ENCODE peak calls at places on chromosomes 11 and 22, in nine cellular contexts. One of them, this sample, is unnamed.

GRCh38 chr11:71996946-71997345 is 1.8 kb upstream of the IL18BP start:
- DNase-seq in DMS 273 treated with DMSO at 0.1 percent for 48 hours: no peak
- DNase-seq in body of pancreas: no peak
- DNase-seq in trophoblast cell: peak
- DNase-seq in kidney glomerular epithelial cell: no peak
- DNase-seq in T-helper 1 cell: no peak
- DNase-seq in stimulated activated CD4-positive, alpha-beta T cell treated with anti-CD3 and anti-CD28 coated beads, Interleukin-4, amount 100 ng/mL, for 48 hours: no peak
- DNase-seq in NCI-H524: peak
- DNase-seq in adipocyte: no peak
- DNase-seq in this sample: no peak

GRCh38 chr11:100823360-100823759 is 136.3 kb downstream of the ARHGAP42 start:
- DNase-seq in DMS 273 treated with DMSO at 0.1 percent for 48 hours: peak
- DNase-seq in body of pancreas: no peak
- DNase-seq in trophoblast cell: no peak
- DNase-seq in kidney glomerular epithelial cell: no peak
- DNase-seq in T-helper 1 cell: no peak
- DNase-seq in stimulated activated CD4-positive, alpha-beta T cell treated with anti-CD3 and anti-CD28 coated beads, Interleukin-4, amount 100 ng/mL, for 48 hours: no peak
- DNase-seq in NCI-H524: peak
- DNase-seq in adipocyte: peak
- DNase-seq in this sample: no peak

GRCh38 chr11:120658071-120658423 is 146.5 kb downstream of the GRIK4 start:
- DNase-seq in DMS 273 treated with DMSO at 0.1 percent for 48 hours: no peak
- DNase-seq in body of pancreas: no peak
- DNase-seq in trophoblast cell: no peak
- DNase-seq in kidney glomerular epithelial cell: no peak
- DNase-seq in T-helper 1 cell: no peak
- DNase-seq in stimulated activated CD4-positive, alpha-beta T cell treated with anti-CD3 and anti-CD28 coated beads, Interleukin-4, amount 100 ng/mL, for 48 hours: no peak
- DNase-seq in NCI-H524: no peak
- DNase-seq in adipocyte: no peak
- DNase-seq in this sample: no peak

GRCh38 chr22:46812786-46813185 is 50.3 kb downstream of the TBC1D22A start:
- DNase-seq in DMS 273 treated with DMSO at 0.1 percent for 48 hours: no peak
- DNase-seq in body of pancreas: no peak
- DNase-seq in trophoblast cell: no peak
- DNase-seq in kidney glomerular epithelial cell: no peak
- DNase-seq in T-helper 1 cell: no peak
- DNase-seq in stimulated activated CD4-positive, alpha-beta T cell treated with anti-CD3 and anti-CD28 coated beads, Interleukin-4, amount 100 ng/mL, for 48 hours: no peak
- DNase-seq in NCI-H524: no peak
- DNase-seq in adipocyte: no peak
- DNase-seq in this sample: no peak

GRCh38 chr11:74683279-74683871 is 47.9 kb downstream of the CHRDL2 start:
- DNase-seq in DMS 273 treated with DMSO at 0.1 percent for 48 hours: no peak
- DNase-seq in body of pancreas: no peak
- DNase-seq in trophoblast cell: no peak
- DNase-seq in kidney glomerular epithelial cell: no peak
- DNase-seq in T-helper 1 cell: no peak
- DNase-seq in stimulated activated CD4-positive, alpha-beta T cell treated with anti-CD3 and anti-CD28 coated beads, Interleukin-4, amount 100 ng/mL, for 48 hours: peak
- DNase-seq in NCI-H524: peak
- DNase-seq in adipocyte: peak
- DNase-seq in this sample: peak

GRCh38 chr11:102911758-102912481 is 37.1 kb upstream of the MMP12 start:
- DNase-seq in DMS 273 treated with DMSO at 0.1 percent for 48 hours: no peak
- DNase-seq in body of pancreas: no peak
- DNase-seq in trophoblast cell: no peak
- DNase-seq in kidney glomerular epithelial cell: no peak
- DNase-seq in T-helper 1 cell: no peak
- DNase-seq in stimulated activated CD4-positive, alpha-beta T cell treated with anti-CD3 and anti-CD28 coated beads, Interleukin-4, amount 100 ng/mL, for 48 hours: no peak
- DNase-seq in NCI-H524: no peak
- DNase-seq in adipocyte: no peak
- DNase-seq in this sample: no peak

GRCh38 chr22:19842386-19843106 is 12.1 kb downstream of the GNB1L start:
- DNase-seq in DMS 273 treated with DMSO at 0.1 percent for 48 hours: no peak
- DNase-seq in body of pancreas: no peak
- DNase-seq in trophoblast cell: no peak
- DNase-seq in kidney glomerular epithelial cell: no peak
- DNase-seq in T-helper 1 cell: no peak
- DNase-seq in stimulated activated CD4-positive, alpha-beta T cell treated with anti-CD3 and anti-CD28 coated beads, Interleukin-4, amount 100 ng/mL, for 48 hours: no peak
- DNase-seq in NCI-H524: no peak
- DNase-seq in adipocyte: no peak
- DNase-seq in this sample: no peak

GRCh38 chr11:70863988-70864387 is 388.4 kb downstream of the SHANK2 start:
- DNase-seq in DMS 273 treated with DMSO at 0.1 percent for 48 hours: no peak
- DNase-seq in body of pancreas: no peak
- DNase-seq in trophoblast cell: no peak
- DNase-seq in kidney glomerular epithelial cell: no peak
- DNase-seq in T-helper 1 cell: no peak
- DNase-seq in stimulated activated CD4-positive, alpha-beta T cell treated with anti-CD3 and anti-CD28 coated beads, Interleukin-4, amount 100 ng/mL, for 48 hours: no peak
- DNase-seq in NCI-H524: no peak
- DNase-seq in adipocyte: no peak
- DNase-seq in this sample: no peak

GRCh38 chr11:10858505-10859360 is 880 bp upstream of the ZBED5 start:
- DNase-seq in DMS 273 treated with DMSO at 0.1 percent for 48 hours: no peak
- DNase-seq in body of pancreas: peak
- DNase-seq in trophoblast cell: peak
- DNase-seq in kidney glomerular epithelial cell: peak
- DNase-seq in T-helper 1 cell: peak
- DNase-seq in stimulated activated CD4-positive, alpha-beta T cell treated with anti-CD3 and anti-CD28 coated beads, Interleukin-4, amount 100 ng/mL, for 48 hours: peak
- DNase-seq in NCI-H524: peak
- DNase-seq in adipocyte: peak
- DNase-seq in this sample: peak

GRCh38 chr11:124644426-124645280 is 22.0 kb downstream of the TBRG1 start:
- DNase-seq in DMS 273 treated with DMSO at 0.1 percent for 48 hours: peak
- DNase-seq in body of pancreas: peak
- DNase-seq in trophoblast cell: peak
- DNase-seq in kidney glomerular epithelial cell: peak
- DNase-seq in T-helper 1 cell: peak
- DNase-seq in stimulated activated CD4-positive, alpha-beta T cell treated with anti-CD3 and anti-CD28 coated beads, Interleukin-4, amount 100 ng/mL, for 48 hours: no peak
- DNase-seq in NCI-H524: peak
- DNase-seq in adipocyte: peak
- DNase-seq in this sample: peak

GRCh38 chr22:30305519-30305905 is 16.2 kb upstream of the CASTOR1 start:
- DNase-seq in DMS 273 treated with DMSO at 0.1 percent for 48 hours: no peak
- DNase-seq in body of pancreas: no peak
- DNase-seq in trophoblast cell: no peak
- DNase-seq in kidney glomerular epithelial cell: no peak
- DNase-seq in T-helper 1 cell: peak
- DNase-seq in stimulated activated CD4-positive, alpha-beta T cell treated with anti-CD3 and anti-CD28 coated beads, Interleukin-4, amount 100 ng/mL, for 48 hours: no peak
- DNase-seq in NCI-H524: no peak
- DNase-seq in adipocyte: no peak
- DNase-seq in this sample: peak

GRCh38 chr11:1931791-1932480 is 12.4 kb downstream of the TNNT3 start:
- DNase-seq in DMS 273 treated with DMSO at 0.1 percent for 48 hours: no peak
- DNase-seq in body of pancreas: no peak
- DNase-seq in trophoblast cell: no peak
- DNase-seq in kidney glomerular epithelial cell: no peak
- DNase-seq in T-helper 1 cell: no peak
- DNase-seq in stimulated activated CD4-positive, alpha-beta T cell treated with anti-CD3 and anti-CD28 coated beads, Interleukin-4, amount 100 ng/mL, for 48 hours: no peak
- DNase-seq in NCI-H524: no peak
- DNase-seq in adipocyte: no peak
- DNase-seq in this sample: peak

GRCh38 chr22:20741634-20742581 is 32.0 kb upstream of the SERPIND1 start:
- DNase-seq in DMS 273 treated with DMSO at 0.1 percent for 48 hours: peak
- DNase-seq in body of pancreas: peak
- DNase-seq in trophoblast cell: peak
- DNase-seq in kidney glomerular epithelial cell: no peak
- DNase-seq in T-helper 1 cell: no peak
- DNase-seq in stimulated activated CD4-positive, alpha-beta T cell treated with anti-CD3 and anti-CD28 coated beads, Interleukin-4, amount 100 ng/mL, for 48 hours: peak
- DNase-seq in NCI-H524: peak
- DNase-seq in adipocyte: peak
- DNase-seq in this sample: no peak

GRCh38 chr11:2540521-2541320 is 95.9 kb downstream of the KCNQ1 start:
- DNase-seq in DMS 273 treated with DMSO at 0.1 percent for 48 hours: no peak
- DNase-seq in body of pancreas: peak
- DNase-seq in trophoblast cell: no peak
- DNase-seq in kidney glomerular epithelial cell: no peak
- DNase-seq in T-helper 1 cell: no peak
- DNase-seq in stimulated activated CD4-positive, alpha-beta T cell treated with anti-CD3 and anti-CD28 coated beads, Interleukin-4, amount 100 ng/mL, for 48 hours: no peak
- DNase-seq in NCI-H524: no peak
- DNase-seq in adipocyte: no peak
- DNase-seq in this sample: no peak

GRCh38 chr11:17019231-17019630 is 5.0 kb upstream of the PLEKHA7 start:
- DNase-seq in DMS 273 treated with DMSO at 0.1 percent for 48 hours: no peak
- DNase-seq in body of pancreas: no peak
- DNase-seq in trophoblast cell: no peak
- DNase-seq in kidney glomerular epithelial cell: no peak
- DNase-seq in T-helper 1 cell: no peak
- DNase-seq in stimulated activated CD4-positive, alpha-beta T cell treated with anti-CD3 and anti-CD28 coated beads, Interleukin-4, amount 100 ng/mL, for 48 hours: no peak
- DNase-seq in NCI-H524: peak
- DNase-seq in adipocyte: no peak
- DNase-seq in this sample: no peak

GRCh38 chr11:25039165-25039564 is 542.3 kb downstream of the LUZP2 start:
- DNase-seq in DMS 273 treated with DMSO at 0.1 percent for 48 hours: no peak
- DNase-seq in body of pancreas: no peak
- DNase-seq in trophoblast cell: no peak
- DNase-seq in kidney glomerular epithelial cell: no peak
- DNase-seq in T-helper 1 cell: no peak
- DNase-seq in stimulated activated CD4-positive, alpha-beta T cell treated with anti-CD3 and anti-CD28 coated beads, Interleukin-4, amount 100 ng/mL, for 48 hours: no peak
- DNase-seq in NCI-H524: no peak
- DNase-seq in adipocyte: no peak
- DNase-seq in this sample: no peak

GRCh38 chr22:35229865-35230264 is 27.4 kb upstream of the HMGXB4 start:
- DNase-seq in DMS 273 treated with DMSO at 0.1 percent for 48 hours: no peak
- DNase-seq in body of pancreas: no peak
- DNase-seq in trophoblast cell: no peak
- DNase-seq in kidney glomerular epithelial cell: no peak
- DNase-seq in T-helper 1 cell: no peak
- DNase-seq in stimulated activated CD4-positive, alpha-beta T cell treated with anti-CD3 and anti-CD28 coated beads, Interleukin-4, amount 100 ng/mL, for 48 hours: no peak
- DNase-seq in NCI-H524: peak
- DNase-seq in adipocyte: no peak
- DNase-seq in this sample: no peak

GRCh38 chr11:12606597-12606996 is 67.6 kb upstream of the TEAD1 start:
- DNase-seq in DMS 273 treated with DMSO at 0.1 percent for 48 hours: no peak
- DNase-seq in body of pancreas: no peak
- DNase-seq in trophoblast cell: peak
- DNase-seq in kidney glomerular epithelial cell: peak
- DNase-seq in T-helper 1 cell: no peak
- DNase-seq in stimulated activated CD4-positive, alpha-beta T cell treated with anti-CD3 and anti-CD28 coated beads, Interleukin-4, amount 100 ng/mL, for 48 hours: no peak
- DNase-seq in NCI-H524: no peak
- DNase-seq in adipocyte: peak
- DNase-seq in this sample: no peak

GRCh38 chr22:24107668-24108067 is 73.6 kb upstream of the SUSD2 start:
- DNase-seq in DMS 273 treated with DMSO at 0.1 percent for 48 hours: no peak
- DNase-seq in body of pancreas: peak
- DNase-seq in trophoblast cell: no peak
- DNase-seq in kidney glomerular epithelial cell: no peak
- DNase-seq in T-helper 1 cell: no peak
- DNase-seq in stimulated activated CD4-positive, alpha-beta T cell treated with anti-CD3 and anti-CD28 coated beads, Interleukin-4, amount 100 ng/mL, for 48 hours: no peak
- DNase-seq in NCI-H524: no peak
- DNase-seq in adipocyte: no peak
- DNase-seq in this sample: peak